ENCODE peak calls at places on chromosomes 3 and 15, in seven cellular contexts. N is body of pancreas; O is effector memory CD4-positive, alpha-beta T cell; Z is aorta; I is esophagus muscularis mucosa; B is Peyer's patch; F is cardiac muscle cell. Q is an unnamed sample. For H3K4me1, the result is how much of the 10 kb centered on the place peaks cover.

GRCh38 chr3:62373714-62374333 is 474 bp upstream of the FEZF2 start:
- DNase-seq in N (no peak), O (no peak), Z (no peak), I (no peak), B (no peak), F (no peak), Q (no peak)

GRCh38 chr3:51198476-51198875 is 186.6 kb upstream of the MANF start:
- DNase-seq in N (no peak), O (no peak), Z (no peak), I (no peak), B (no peak), F (no peak), Q (no peak)

GRCh38 chr15:74304459-74304858 is 63.0 kb downstream of the CYP11A1 start:
- DNase-seq in N (no peak), O (no peak), Z (peak), I (no peak), B (no peak), F (no peak), Q (no peak)

GRCh38 chr3:196531418-196531817 is 16.3 kb upstream of the SMCO1 start:
- DNase-seq in N (no peak), O (no peak), Z (no peak), I (no peak), B (no peak), F (no peak), Q (no peak)

GRCh38 chr15:31440754-31441298 is 114.2 kb downstream of the KLF13 start:
- DNase-seq in N (peak), O (peak), Z (peak), I (no peak), B (peak), F (peak), Q (peak)

GRCh38 chr3:113277886-113278598 is 66.7 kb downstream of the BOC start:
- DNase-seq in N (no peak), O (no peak), Z (no peak), I (no peak), B (no peak), F (no peak), Q (no peak)

GRCh38 chr3:73766599-73767378 is 142.0 kb upstream of the PDZRN3 start:
- DNase-seq in N (no peak), O (no peak), Z (no peak), I (no peak), B (no peak), F (no peak), Q (no peak)

GRCh38 chr3:104066658-104067057 is 1300.1 kb upstream of the ALCAM start:
- DNase-seq in N (no peak), O (no peak), Z (no peak), I (no peak), B (no peak), F (no peak), Q (no peak)

GRCh38 chr15:41558400-41559238 is at the start of gene TYRO3:
- DNase-seq in N (peak), O (peak), Z (peak), I (no peak), B (peak), F (peak), Q (peak)

GRCh38 chr3:24853685-24854341 is 359.2 kb upstream of the THRB start:
- DNase-seq in N (no peak), O (no peak), Z (no peak), I (no peak), B (no peak), F (no peak), Q (no peak)

GRCh38 chr3:48157950-48158376 is 30.3 kb downstream of the CDC25A start:
- DNase-seq in N (peak), O (peak), Z (peak), I (no peak), B (peak), F (peak), Q (peak)

GRCh38 chr15:31552482-31553099 is 226.0 kb downstream of the KLF13 start:
- DNase-seq in N (no peak), O (no peak), Z (no peak), I (peak), B (no peak), F (no peak), Q (no peak)

DNA sequence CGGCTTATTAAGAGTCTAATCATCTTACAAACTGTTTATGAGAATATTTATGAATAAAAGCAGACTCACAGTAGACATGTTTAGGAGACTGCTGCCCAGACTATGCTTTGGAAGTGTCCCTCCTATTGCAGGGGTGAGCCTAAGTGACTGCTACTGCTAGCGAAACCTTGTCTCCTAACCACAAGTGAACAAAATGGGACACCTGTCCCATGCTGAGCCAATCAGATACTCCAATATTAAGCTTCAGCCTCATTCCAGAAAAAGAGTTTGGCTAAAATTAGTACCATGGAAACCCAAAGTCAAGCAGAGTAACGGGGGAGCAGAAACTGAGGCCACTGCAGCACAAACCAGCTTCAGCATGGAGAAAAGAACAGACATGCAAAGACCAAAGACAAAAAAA is 4.6 kb downstream of the DENND6A start:
- DNase-seq in N (no peak), O (no peak), Z (no peak), I (no peak), B (no peak), F (no peak), Q (no peak)
- H3K27ac ChIP-seq in N (no peak), O (no peak), Z (no peak), I (peak), B (no peak), F (no peak), Q (no peak)

GRCh38 chr3:99570061-99570460 is 68.3 kb upstream of the COL8A1 start:
- DNase-seq in N (no peak), O (no peak), Z (no peak), I (no peak), B (no peak), F (no peak), Q (no peak)
- H3K4me3 ChIP-seq in N (no peak), O (no peak), Z (no peak), I (no peak), B (no peak), F (no peak), Q (no peak)

GRCh38 chr15:26590673-26591072 is 182.2 kb downstream of the GABRB3 start:
- DNase-seq in N (peak), O (no peak), Z (no peak), I (no peak), B (no peak), F (no peak), Q (no peak)
- H3K4me1 ChIP-seq in N (under half), O (under half), Z (under half), I (under half), B (under half), F (under half), Q (under half)

GRCh38 chr15:88688394-88688933 is 49.6 kb downstream of the ISG20 start:
- DNase-seq in N (no peak), O (no peak), Z (no peak), I (no peak), B (no peak), F (no peak), Q (no peak)
- H3K27ac ChIP-seq in N (no peak), O (no peak), Z (no peak), I (no peak), B (no peak), F (no peak), Q (no peak)

GRCh38 chr3:154126651-154127050 is 5.5 kb downstream of the ARHGEF26 start:
- DNase-seq in N (no peak), O (no peak), Z (no peak), I (no peak), B (no peak), F (no peak), Q (no peak)

GRCh38 chr3:154121236-154122095 is at the start of gene ARHGEF26:
- DNase-seq in N (peak), O (peak), Z (peak), I (peak), B (peak), F (peak), Q (peak)

GRCh38 chr3:154122096-154122911 is 1.1 kb downstream of the ARHGEF26 start:
- DNase-seq in N (peak), O (no peak), Z (peak), I (no peak), B (peak), F (peak), Q (no peak)

GRCh38 chr3:154122912-154123559 is 1.8 kb downstream of the ARHGEF26 start:
- DNase-seq in N (no peak), O (no peak), Z (no peak), I (no peak), B (no peak), F (peak), Q (no peak)

DNA sequence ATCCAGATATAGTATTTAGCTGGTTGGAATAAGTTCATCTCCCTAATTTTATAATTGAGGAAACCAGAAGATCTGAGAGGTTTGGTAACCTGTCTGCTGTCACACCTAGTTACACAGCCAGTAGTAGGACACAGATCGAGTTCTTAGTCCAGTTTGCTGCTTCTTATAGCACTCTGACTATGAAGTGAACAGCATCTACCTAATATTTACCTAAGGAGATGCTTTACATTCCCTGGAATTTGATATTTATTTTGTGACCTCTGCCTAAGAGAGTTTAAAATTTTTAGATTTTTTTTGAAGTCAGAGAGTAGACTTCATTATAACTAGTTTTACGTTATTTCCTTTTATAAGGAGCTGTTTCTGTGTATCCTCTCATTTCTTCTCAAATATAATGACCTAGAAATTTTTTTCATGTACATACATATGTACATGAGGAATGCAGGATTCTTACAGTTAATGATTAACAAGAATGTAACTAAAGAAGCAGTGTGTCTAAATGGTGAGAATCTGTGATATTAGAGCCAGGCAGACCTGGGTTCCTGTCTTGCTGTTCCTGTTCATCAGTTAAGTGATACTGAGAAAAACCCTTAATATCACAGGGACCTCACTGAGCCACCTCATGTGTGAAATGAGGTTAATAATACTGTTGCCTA is 4.3 kb downstream of the ARHGEF26 start:
- DNase-seq in N (no peak), O (no peak), Z (no peak), I (no peak), B (no peak), F (no peak), Q (no peak)
- H3K4me3 ChIP-seq in N (no peak), O (no peak), Z (no peak), I (peak), B (no peak), F (no peak), Q (no peak)

DNA sequence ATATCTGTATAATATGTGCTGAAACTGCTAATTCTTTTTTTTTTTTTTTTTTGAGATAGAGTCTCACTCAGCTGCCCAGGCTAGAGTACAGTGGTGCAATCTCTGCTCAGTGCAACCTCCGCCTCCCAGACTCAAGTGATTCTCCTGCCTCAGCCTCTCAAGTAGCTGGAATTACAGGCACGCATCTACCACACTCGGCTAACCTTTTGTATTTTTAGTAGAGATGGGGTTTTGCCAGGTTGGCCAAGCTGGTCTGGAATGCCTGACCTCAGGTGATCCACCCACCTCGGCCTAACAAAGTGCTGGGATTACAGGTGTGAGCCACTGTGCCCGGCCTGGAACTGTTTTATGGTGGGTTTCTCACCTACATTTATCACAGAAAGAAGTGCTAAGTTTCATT is 307.8 kb upstream of the STT3B start:
- DNase-seq in N (no peak), O (no peak), Z (no peak), I (no peak), B (no peak), F (no peak), Q (no peak)
- H3K4me1 ChIP-seq in N (under half), O (half or more), Z (under half), I (under half), B (under half), F (under half), Q (half or more)

GRCh38 chr15:62739082-62739481 is 303.5 kb upstream of the TPM1 start:
- DNase-seq in N (no peak), O (no peak), Z (no peak), I (no peak), B (no peak), F (no peak), Q (no peak)
- H3K27ac ChIP-seq in N (no peak), O (no peak), Z (no peak), I (no peak), B (no peak), F (no peak), Q (no peak)

Q was measured in CD4-positive, alpha-beta memory T cell.